ENCODE peak calls at places on chromosomes 13 and 19, in seven cellular contexts. One of them, this sample, is unnamed.

GRCh38 chr19:28294395-28294794 is 918.6 kb downstream of the UQCRFS1 start:
- DNase-seq in skeletal muscle cell: peak; percentile 13
- DNase-seq in ovary: no peak
- DNase-seq in SJSA1: no peak
- DNase-seq in HAP-1: no peak
- DNase-seq in tibial nerve: no peak
- DNase-seq in psoas muscle: no peak
- DNase-seq in this sample: no peak

GRCh38 chr19:51440846-51441409 is 17.3 kb downstream of the SIGLEC8 start:
- DNase-seq in skeletal muscle cell: no peak
- DNase-seq in ovary: no peak
- DNase-seq in SJSA1: no peak
- DNase-seq in HAP-1: no peak
- DNase-seq in tibial nerve: no peak
- DNase-seq in psoas muscle: no peak
- DNase-seq in this sample: no peak

GRCh38 chr13:111367340-111367739 is 46.9 kb downstream of the TEX29 start:
- DNase-seq in skeletal muscle cell: no peak
- DNase-seq in ovary: no peak
- DNase-seq in SJSA1: peak; percentile 42
- DNase-seq in HAP-1: no peak
- DNase-seq in tibial nerve: no peak
- DNase-seq in psoas muscle: no peak
- DNase-seq in this sample: no peak

GRCh38 chr13:38883783-38884182 is 106.8 kb downstream of the STOML3 start:
- DNase-seq in skeletal muscle cell: no peak
- DNase-seq in ovary: no peak
- DNase-seq in SJSA1: no peak
- DNase-seq in HAP-1: no peak
- DNase-seq in tibial nerve: no peak
- DNase-seq in psoas muscle: no peak
- DNase-seq in this sample: no peak

GRCh38 chr13:64446372-64446771 is 2783.8 kb downstream of the PCDH9 start:
- DNase-seq in skeletal muscle cell: no peak
- DNase-seq in ovary: no peak
- DNase-seq in SJSA1: no peak
- DNase-seq in HAP-1: peak; percentile 30
- DNase-seq in tibial nerve: no peak
- DNase-seq in psoas muscle: no peak
- DNase-seq in this sample: no peak

GRCh38 chr13:40031031-40031430 is 375.6 kb downstream of the COG6 start:
- DNase-seq in skeletal muscle cell: peak; percentile 15
- DNase-seq in ovary: no peak
- DNase-seq in SJSA1: peak; percentile 58
- DNase-seq in HAP-1: peak; percentile 68
- DNase-seq in tibial nerve: no peak
- DNase-seq in psoas muscle: no peak
- DNase-seq in this sample: no peak

GRCh38 chr13:110882972-110883371 is 31.9 kb downstream of the ANKRD10 start:
- DNase-seq in skeletal muscle cell: no peak
- DNase-seq in ovary: no peak
- DNase-seq in SJSA1: peak; percentile 39
- DNase-seq in HAP-1: no peak
- DNase-seq in tibial nerve: no peak
- DNase-seq in psoas muscle: no peak
- DNase-seq in this sample: no peak

GRCh38 chr19:8396563-8397203 is 6.5 kb downstream of the RAB11B start:
- DNase-seq in skeletal muscle cell: no peak
- DNase-seq in ovary: peak; percentile 75
- DNase-seq in SJSA1: peak; percentile 83
- DNase-seq in HAP-1: peak; percentile 79
- DNase-seq in tibial nerve: no peak
- DNase-seq in psoas muscle: peak; percentile 83
- DNase-seq in this sample: peak; percentile 28

GRCh38 chr13:113813070-113813748 is 50.7 kb downstream of the GAS6 start:
- DNase-seq in skeletal muscle cell: no peak
- DNase-seq in ovary: no peak
- DNase-seq in SJSA1: peak; percentile 67
- DNase-seq in HAP-1: no peak
- DNase-seq in tibial nerve: no peak
- DNase-seq in psoas muscle: no peak
- DNase-seq in this sample: no peak

GRCh38 chr19:46181386-46181774 is 33.3 kb downstream of the IGFL2 start:
- DNase-seq in skeletal muscle cell: peak; percentile 16
- DNase-seq in ovary: no peak
- DNase-seq in SJSA1: no peak
- DNase-seq in HAP-1: no peak
- DNase-seq in tibial nerve: no peak
- DNase-seq in psoas muscle: no peak
- DNase-seq in this sample: no peak

GRCh38 chr13:43368003-43368402 is 344.6 kb downstream of the DNAJC15 start:
- DNase-seq in skeletal muscle cell: no peak
- DNase-seq in ovary: no peak
- DNase-seq in SJSA1: peak; percentile 62
- DNase-seq in HAP-1: peak; percentile 9
- DNase-seq in tibial nerve: no peak
- DNase-seq in psoas muscle: no peak
- DNase-seq in this sample: no peak

GRCh38 chr19:39403331-39404312 is 3.0 kb upstream of the ZFP36 start:
- DNase-seq in skeletal muscle cell: peak; percentile 98
- DNase-seq in ovary: peak; percentile 99
- DNase-seq in SJSA1: peak; percentile 98
- DNase-seq in HAP-1: peak; percentile 79
- DNase-seq in tibial nerve: peak; percentile 99
- DNase-seq in psoas muscle: peak; percentile 100
- DNase-seq in this sample: peak; percentile 82

GRCh38 chr13:44710576-44710975 is 134.4 kb upstream of the TSC22D1 start:
- DNase-seq in skeletal muscle cell: peak; percentile 85
- DNase-seq in ovary: no peak
- DNase-seq in SJSA1: no peak
- DNase-seq in HAP-1: no peak
- DNase-seq in tibial nerve: no peak
- DNase-seq in psoas muscle: no peak
- DNase-seq in this sample: no peak

GRCh38 chr19:31349160-31349881 is at the start of gene TSHZ3:
- DNase-seq in skeletal muscle cell: peak; percentile 62
- DNase-seq in ovary: peak; percentile 90
- DNase-seq in SJSA1: peak; percentile 92
- DNase-seq in HAP-1: peak; percentile 62
- DNase-seq in tibial nerve: peak; percentile 72
- DNase-seq in psoas muscle: peak; percentile 85
- DNase-seq in this sample: no peak

GRCh38 chr13:102461302-102461701 is 59.5 kb upstream of the FGF14 start:
- DNase-seq in skeletal muscle cell: no peak
- DNase-seq in ovary: no peak
- DNase-seq in SJSA1: no peak
- DNase-seq in HAP-1: no peak
- DNase-seq in tibial nerve: no peak
- DNase-seq in psoas muscle: no peak
- DNase-seq in this sample: no peak

GRCh38 chr13:23985846-23986245 is 88.5 kb upstream of the C1QTNF9B start:
- DNase-seq in skeletal muscle cell: no peak
- DNase-seq in ovary: no peak
- DNase-seq in SJSA1: no peak
- DNase-seq in HAP-1: no peak
- DNase-seq in tibial nerve: no peak
- DNase-seq in psoas muscle: no peak
- DNase-seq in this sample: no peak

GRCh38 chr13:77740931-77741586 is 43.6 kb downstream of the SLAIN1 start:
- DNase-seq in skeletal muscle cell: no peak
- DNase-seq in ovary: no peak
- DNase-seq in SJSA1: no peak
- DNase-seq in HAP-1: no peak
- DNase-seq in tibial nerve: no peak
- DNase-seq in psoas muscle: no peak
- DNase-seq in this sample: no peak

GRCh38 chr13:19596960-19597361 is 35.6 kb upstream of the TPTE2 start:
- DNase-seq in skeletal muscle cell: no peak
- DNase-seq in ovary: no peak
- DNase-seq in SJSA1: no peak
- DNase-seq in HAP-1: no peak
- DNase-seq in tibial nerve: no peak
- DNase-seq in psoas muscle: no peak
- DNase-seq in this sample: no peak

GRCh38 chr13:113536461-113537110 is 46.1 kb upstream of the DCUN1D2 start:
- DNase-seq in skeletal muscle cell: no peak
- DNase-seq in ovary: peak; percentile 10
- DNase-seq in SJSA1: no peak
- DNase-seq in HAP-1: no peak
- DNase-seq in tibial nerve: no peak
- DNase-seq in psoas muscle: no peak
- DNase-seq in this sample: no peak

DNA sequence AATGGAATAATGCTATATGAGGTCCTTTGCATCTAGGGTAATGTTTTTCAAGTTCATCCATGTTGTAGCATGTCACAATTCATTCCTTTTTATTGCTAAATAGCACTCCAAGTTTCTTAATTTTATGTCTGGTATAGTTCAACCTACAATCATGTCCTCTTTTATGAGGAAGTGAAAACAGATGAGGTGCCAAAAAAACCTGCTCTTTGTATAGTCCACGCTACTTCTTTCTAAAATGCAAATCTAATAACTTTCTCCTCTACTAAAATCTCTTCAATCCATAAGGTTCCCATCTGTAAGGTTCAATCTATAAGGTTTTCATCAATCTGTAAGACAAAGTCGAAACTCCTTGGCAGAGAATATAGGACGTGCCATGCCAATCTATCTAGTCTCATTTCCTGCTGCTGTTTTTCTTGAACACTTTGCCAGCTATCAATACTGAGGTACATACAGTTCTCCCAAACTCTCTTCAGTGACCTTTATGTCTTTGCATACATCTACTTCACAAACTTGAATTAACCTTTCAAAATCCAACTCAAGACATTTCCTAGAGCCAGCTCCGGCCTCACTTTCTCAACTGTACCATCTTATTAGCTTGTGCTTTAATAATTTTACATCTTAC is 33.7 kb downstream of the INTS6 start:
- DNase-seq in skeletal muscle cell: no peak
- DNase-seq in ovary: no peak
- DNase-seq in SJSA1: no peak
- DNase-seq in HAP-1: no peak
- DNase-seq in tibial nerve: no peak
- DNase-seq in psoas muscle: no peak
- DNase-seq in this sample: no peak
- H3K4me3 ChIP-seq in skeletal muscle cell: no peak overlapping the region
- H3K4me3 ChIP-seq in ovary: no peak overlapping the region
- H3K4me3 ChIP-seq in SJSA1: no peak overlapping the region
- H3K4me3 ChIP-seq in HAP-1: no peak overlapping the region
- H3K4me3 ChIP-seq in tibial nerve: no peak overlapping the region
- H3K4me3 ChIP-seq in psoas muscle: no peak overlapping the region
- H3K4me3 ChIP-seq in this sample: no peak overlapping the region

GRCh38 chr19:47241919-47242644 is 11.1 kb upstream of the BBC3 start:
- DNase-seq in skeletal muscle cell: no peak
- DNase-seq in ovary: no peak
- DNase-seq in SJSA1: no peak
- DNase-seq in HAP-1: no peak
- DNase-seq in tibial nerve: no peak
- DNase-seq in psoas muscle: no peak
- DNase-seq in this sample: no peak

GRCh38 chr19:47240996-47241918 is 10.3 kb upstream of the BBC3 start:
- DNase-seq in skeletal muscle cell: peak; percentile 46
- DNase-seq in ovary: peak; percentile 72
- DNase-seq in SJSA1: peak; percentile 79
- DNase-seq in HAP-1: no peak
- DNase-seq in tibial nerve: no peak
- DNase-seq in psoas muscle: peak; percentile 74
- DNase-seq in this sample: no peak

GRCh38 chr19:47240561-47240960 is 9.6 kb upstream of the BBC3 start:
- DNase-seq in skeletal muscle cell: no peak
- DNase-seq in ovary: no peak
- DNase-seq in SJSA1: no peak
- DNase-seq in HAP-1: no peak
- DNase-seq in tibial nerve: no peak
- DNase-seq in psoas muscle: peak; percentile 59
- DNase-seq in this sample: no peak

GRCh38 chr19:47243776-47244547 is 12.4 kb upstream of the CCDC9 start:
- DNase-seq in skeletal muscle cell: peak; percentile 90
- DNase-seq in ovary: peak; percentile 94
- DNase-seq in SJSA1: peak; percentile 97
- DNase-seq in HAP-1: peak; percentile 85
- DNase-seq in tibial nerve: peak; percentile 75
- DNase-seq in psoas muscle: peak; percentile 96
- DNase-seq in this sample: peak; percentile 84

DNA sequence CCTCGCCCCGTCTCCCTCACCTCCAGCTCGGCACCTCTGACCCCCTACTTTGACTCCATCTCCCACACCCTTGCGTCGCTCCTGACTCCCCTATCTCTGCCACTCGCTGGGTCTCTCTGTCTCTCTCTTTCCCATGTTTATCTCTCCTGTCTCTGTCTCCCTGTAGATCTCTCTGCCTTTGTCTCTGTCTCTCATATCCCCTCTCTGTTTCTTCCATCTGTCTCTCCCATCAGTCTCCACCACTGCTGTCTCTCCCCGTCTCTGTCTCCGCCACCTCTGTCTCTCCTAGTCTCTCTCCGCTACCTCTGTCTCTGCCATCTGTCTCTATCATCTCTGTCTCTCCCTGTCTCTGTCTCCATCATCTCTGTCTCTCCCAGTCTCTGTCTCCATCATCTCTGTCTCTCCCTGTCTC is 12.4 kb upstream of the BBC3 start:
- DNase-seq in skeletal muscle cell: no peak
- DNase-seq in ovary: no peak
- DNase-seq in SJSA1: no peak
- DNase-seq in HAP-1: no peak
- DNase-seq in tibial nerve: no peak
- DNase-seq in psoas muscle: no peak
- DNase-seq in this sample: no peak
- H3K4me3 ChIP-seq in skeletal muscle cell: peak overlapping the region; percentile 50
- H3K4me3 ChIP-seq in ovary: no peak overlapping the region
- H3K4me3 ChIP-seq in SJSA1: peak overlapping the region; percentile 28
- H3K4me3 ChIP-seq in HAP-1: peak overlapping the region; percentile 42
- H3K4me3 ChIP-seq in tibial nerve: peak overlapping the region; percentile 27
- H3K4me3 ChIP-seq in psoas muscle: peak overlapping the region; percentile 52
- H3K4me3 ChIP-seq in this sample: peak overlapping the region; percentile 25

GRCh38 chr19:4584670-4585460 is 25.4 kb upstream of the SEMA6B start:
- DNase-seq in skeletal muscle cell: no peak
- DNase-seq in ovary: no peak
- DNase-seq in SJSA1: no peak
- DNase-seq in HAP-1: no peak
- DNase-seq in tibial nerve: no peak
- DNase-seq in psoas muscle: no peak
- DNase-seq in this sample: no peak
- H3K4me3 ChIP-seq in skeletal muscle cell: peak overlapping the region; percentile 46
- H3K4me3 ChIP-seq in ovary: no peak overlapping the region
- H3K4me3 ChIP-seq in SJSA1: no peak overlapping the region
- H3K4me3 ChIP-seq in HAP-1: peak overlapping the region; percentile 56
- H3K4me3 ChIP-seq in tibial nerve: peak overlapping the region; percentile 44
- H3K4me3 ChIP-seq in psoas muscle: peak overlapping the region; percentile 50
- H3K4me3 ChIP-seq in this sample: peak overlapping the region; percentile 75

DNA sequence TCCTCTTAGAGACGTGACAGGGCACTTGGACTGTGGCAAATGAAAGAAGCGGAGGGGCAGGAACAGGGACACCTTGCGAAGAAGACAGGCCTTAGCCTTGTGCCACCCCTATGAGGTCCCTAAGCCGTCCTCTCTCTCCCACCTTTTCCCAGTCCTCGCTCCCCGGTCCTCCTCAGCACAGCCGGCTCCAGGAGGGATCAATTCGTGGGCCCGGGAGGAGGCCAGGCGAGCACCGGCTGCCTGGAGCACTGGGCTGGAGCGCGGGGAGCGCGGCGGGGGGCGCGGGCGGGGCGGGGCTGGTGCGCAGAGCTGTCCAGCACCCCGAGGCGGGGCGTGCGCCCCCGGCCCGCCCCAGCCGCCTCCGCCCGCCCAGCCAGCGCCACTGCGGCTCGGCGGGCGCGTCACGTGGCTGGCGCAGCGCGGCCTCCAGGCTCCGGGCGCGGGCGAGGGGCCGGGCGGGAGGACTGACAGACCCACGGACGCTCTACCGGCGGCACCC is at the start of gene LRP3:
- DNase-seq in skeletal muscle cell: no peak
- DNase-seq in ovary: peak; percentile 82
- DNase-seq in SJSA1: no peak
- DNase-seq in HAP-1: peak; percentile 45
- DNase-seq in tibial nerve: no peak
- DNase-seq in psoas muscle: peak; percentile 72
- DNase-seq in this sample: no peak
- H3K4me3 ChIP-seq in skeletal muscle cell: peak within 1 kb of the TSS; percentile 57
- H3K4me3 ChIP-seq in ovary: peak within 1 kb of the TSS; percentile 75
- H3K4me3 ChIP-seq in SJSA1: peak within 1 kb of the TSS; percentile 32
- H3K4me3 ChIP-seq in HAP-1: peak within 1 kb of the TSS; percentile 57
- H3K4me3 ChIP-seq in tibial nerve: peak within 1 kb of the TSS; percentile 88
- H3K4me3 ChIP-seq in psoas muscle: peak within 1 kb of the TSS; percentile 81
- H3K4me3 ChIP-seq in this sample: peak within 1 kb of the TSS; percentile 50